ENCODE peak calls at places on chromosome 17, in eight cellular contexts. B is AG09319; I is PC-9; F is ascending aorta; V is CD8-positive, alpha-beta T cell; C is WERI-Rb-1; K is adrenal gland; W is WTC11. G is an unnamed sample.
A peak's percentile ranks its signal among the peaks of the same experiment; 100 is the strongest.

GRCh38 chr17:57138030-57138911 is 53.2 kb downstream of the AKAP1 start:
- DNase-seq in B (no peak), I (no peak), F (no peak), V (no peak), C (no peak), K (no peak), W (no peak), G (no peak)

GRCh38 chr17:55237268-55237667 is 27.5 kb upstream of the HLF start:
- DNase-seq in B (no peak), I (no peak), F (no peak), V (no peak), C (no peak), K (no peak), W (no peak), G (no peak)

GRCh38 chr17:28711723-28712036 is at the start of gene PROCA1:
- DNase-seq in B (no peak), I (no peak), F (no peak), V (peak; percentile 39), C (no peak), K (no peak), W (peak; percentile 74), G (no peak)

GRCh38 chr17:59341922-59342321 is 10.5 kb downstream of the YPEL2 start:
- DNase-seq in B (no peak), I (no peak), F (no peak), V (no peak), C (no peak), K (no peak), W (no peak), G (no peak)

GRCh38 chr17:27597783-27598320 is 33.1 kb upstream of the LGALS9 start:
- DNase-seq in B (no peak), I (no peak), F (no peak), V (no peak), C (no peak), K (no peak), W (no peak), G (no peak)

GRCh38 chr17:50841277-50841948 is 6.0 kb downstream of the WFIKKN2 start:
- DNase-seq in B (no peak), I (no peak), F (peak; percentile 55), V (no peak), C (no peak), K (no peak), W (no peak), G (no peak)

GRCh38 chr17:58402047-58402446 is 15.3 kb downstream of the RNF43 start:
- DNase-seq in B (no peak), I (no peak), F (no peak), V (no peak), C (no peak), K (no peak), W (no peak), G (no peak)

GRCh38 chr17:79607941-79608728 is 2.7 kb downstream of the RBFOX3 start:
- DNase-seq in B (no peak), I (no peak), F (no peak), V (no peak), C (peak; percentile 63), K (peak; percentile 48), W (peak; percentile 79), G (peak; percentile 92)

GRCh38 chr17:46870116-46870803 is 18.9 kb downstream of the WNT9B start:
- DNase-seq in B (no peak), I (no peak), F (no peak), V (no peak), C (no peak), K (no peak), W (no peak), G (no peak)

GRCh38 chr17:27577124-27577761 is 53.7 kb upstream of the LGALS9 start:
- DNase-seq in B (no peak), I (no peak), F (no peak), V (no peak), C (peak; percentile 76), K (peak; percentile 80), W (peak; percentile 35), G (peak; percentile 38)

DNA sequence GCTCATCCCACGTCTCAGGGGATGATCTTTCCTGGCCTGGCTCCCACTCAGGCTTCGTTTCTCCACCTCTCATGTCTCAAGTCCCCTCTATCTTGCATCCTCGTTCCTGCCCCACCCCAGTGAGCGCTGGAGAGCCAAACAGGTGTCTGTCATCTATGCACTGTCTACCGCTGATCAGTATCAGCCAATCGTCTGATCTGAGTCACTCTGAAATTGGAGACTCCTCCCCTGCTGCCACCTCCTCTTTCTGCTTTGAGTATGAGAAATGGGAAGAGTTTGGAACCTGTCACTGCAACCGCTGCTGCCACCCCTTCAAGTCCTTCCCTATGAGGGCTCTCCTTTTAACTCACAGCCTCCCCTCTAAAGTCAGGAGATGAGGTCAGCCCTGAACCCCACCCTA is 28.0 kb downstream of the FZD2 start:
- DNase-seq in B (no peak), I (no peak), F (no peak), V (no peak), C (no peak), K (no peak), W (no peak), G (no peak)
- TF ChIP-seq CTCF in B (no peak), I (no peak), F (no peak), V (no peak), C (no peak), K (no peak), W (no peak), G (no peak)

GRCh38 chr17:38667787-38668122 is 7.0 kb downstream of the EPOP start:
- DNase-seq in B (no peak), I (no peak), F (no peak), V (no peak), C (no peak), K (no peak), W (no peak), G (no peak)

GRCh38 chr17:38672788-38673713 is 1.7 kb downstream of the EPOP start:
- DNase-seq in B (no peak), I (no peak), F (no peak), V (no peak), C (no peak), K (no peak), W (no peak), G (no peak)

GRCh38 chr17:38671939-38672720 is 2.6 kb downstream of the EPOP start:
- DNase-seq in B (no peak), I (no peak), F (no peak), V (no peak), C (no peak), K (no peak), W (no peak), G (no peak)

GRCh38 chr17:38667099-38667786 is 7.5 kb downstream of the EPOP start:
- DNase-seq in B (peak; percentile 32), I (peak; percentile 66), F (peak; percentile 81), V (peak; percentile 55), C (peak; percentile 78), K (peak; percentile 71), W (peak; percentile 82), G (peak; percentile 78)

DNA sequence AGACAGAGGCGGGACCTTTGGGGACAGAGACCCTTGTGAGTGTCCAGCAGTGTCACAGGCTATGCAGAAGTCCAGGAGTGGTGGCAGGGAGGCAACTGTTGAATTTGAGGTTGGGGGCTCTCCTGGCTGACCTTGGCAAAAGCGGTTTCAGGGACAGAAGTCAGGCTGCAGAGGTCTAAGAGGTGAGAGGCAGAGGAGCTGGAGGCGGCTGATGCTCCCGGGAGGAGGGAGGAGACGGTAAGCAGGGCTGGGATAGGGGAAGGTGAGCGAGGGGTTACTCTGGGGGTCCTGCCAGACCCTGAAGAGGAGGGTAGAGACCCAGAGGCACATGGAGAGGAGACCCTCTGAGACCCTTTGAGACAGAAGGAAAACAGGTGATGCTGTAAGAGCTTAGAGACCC is 5.2 kb downstream of the EPOP start:
- DNase-seq in B (no peak), I (no peak), F (no peak), V (no peak), C (no peak), K (no peak), W (no peak), G (no peak)
- TF ChIP-seq CTCF in B (no peak), I (no peak), F (no peak), V (no peak), C (no peak), K (no peak), W (no peak), G (no peak)

GRCh38 chr17:17703608-17703919 is 22.3 kb downstream of the RAI1 start:
- DNase-seq in B (no peak), I (no peak), F (no peak), V (no peak), C (no peak), K (no peak), W (no peak), G (no peak)

GRCh38 chr17:17704931-17705330 is 23.7 kb downstream of the RAI1 start:
- DNase-seq in B (no peak), I (no peak), F (no peak), V (no peak), C (no peak), K (no peak), W (no peak), G (no peak)

GRCh38 chr17:17708301-17708700 is 27.0 kb downstream of the RAI1 start:
- DNase-seq in B (no peak), I (no peak), F (no peak), V (no peak), C (no peak), K (no peak), W (no peak), G (no peak)

GRCh38 chr17:17708816-17709215 is 27.6 kb downstream of the RAI1 start:
- DNase-seq in B (no peak), I (no peak), F (no peak), V (no peak), C (no peak), K (no peak), W (no peak), G (no peak)

GRCh38 chr17:17706140-17707060 is 25.1 kb downstream of the RAI1 start:
- DNase-seq in B (no peak), I (no peak), F (no peak), V (no peak), C (no peak), K (no peak), W (no peak), G (no peak)
- TF ChIP-seq CTCF in B (no peak), I (no peak), F (no peak), V (no peak), C (no peak), K (no peak), W (no peak), G (no peak)

GRCh38 chr17:9529033-9529748 is 46.4 kb downstream of the STX8 start:
- DNase-seq in B (no peak), I (no peak), F (no peak), V (no peak), C (no peak), K (no peak), W (no peak), G (no peak)
- TF ChIP-seq CTCF in B (peak; percentile 60), I (peak; percentile 52), F (no peak), V (no peak), C (peak; percentile 44), K (peak; percentile 44), W (no peak), G (peak; percentile 60)

DNA sequence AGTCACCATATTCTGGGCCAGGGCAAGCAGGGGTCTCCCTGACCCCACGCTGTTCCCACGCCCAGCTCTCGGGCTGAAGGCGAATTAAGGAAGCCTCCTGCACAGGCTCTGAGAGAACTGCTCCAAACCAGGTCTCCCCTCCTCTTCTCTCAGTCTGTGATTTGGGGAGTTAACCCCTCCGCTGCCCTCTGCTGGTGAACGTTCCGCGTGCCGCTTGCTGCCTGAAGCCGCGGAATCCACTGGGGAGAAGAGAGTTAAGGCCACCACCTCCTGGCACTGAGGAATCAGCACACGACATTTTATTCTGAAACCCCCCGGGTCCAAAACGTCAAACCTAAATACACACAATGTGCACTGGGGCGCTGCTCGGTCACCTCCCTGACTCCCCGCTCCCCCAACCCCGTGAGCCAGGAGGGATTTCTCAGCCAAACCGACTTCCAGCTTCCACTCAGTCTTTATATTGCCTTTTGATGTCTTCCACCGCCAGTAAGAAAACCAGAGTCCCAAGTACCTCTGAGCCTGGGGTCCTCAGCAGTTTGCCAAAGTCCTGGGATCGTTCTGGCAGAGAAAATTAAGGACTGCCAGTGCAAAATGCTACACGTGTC is 54.4 kb upstream of the RCVRN start:
- DNase-seq in B (peak; percentile 8), I (peak; percentile 27), F (no peak), V (peak; percentile 10), C (peak; percentile 78), K (peak; percentile 27), W (peak; percentile 83), G (peak; percentile 79)
- TF ChIP-seq CTCF in B (peak; percentile 64), I (peak; percentile 51), F (no peak), V (no peak), C (peak; percentile 78), K (peak; percentile 36), W (peak; percentile 48), G (peak; percentile 62)